ENCODE peak calls at places on chromosomes 5 and 9, in ten cellular contexts. H is activated CD4-positive, alpha-beta T cell treated with anti-CD3 and anti-CD28 coated beads for 24 hours; E is H7; N is AG08396; O is AG08395; J is fibroblast of pulmonary artery; M is Kasumi-1; S is colonic mucosa; K is stimulated activated CD4-positive, alpha-beta T cell treated with anti-CD3 and anti-CD28 coated beads, TNF-alpha, amount 100 ng/mL, for 24 hours; L is stimulated activated naive B cell treated with anti-CD40 and anti-IgM and Interleukin-4, amounts not matched to agents 10 μg/mL and 1 μg/mL and 100 μg/mL, for 72 hours. A is an unnamed sample.
A peak's percentile ranks its signal among the peaks of the same experiment; 100 is the strongest.

GRCh38 chr9:111969061-111969460 is 72.4 kb downstream of the UGCG start:
- DNase-seq in L (peak; percentile 41), N (no peak), O (no peak), M (no peak), H (no peak), S (no peak), J (peak; percentile 92), K (no peak), E (no peak), A (no peak)

GRCh38 chr9:33329996-33330395 is 39.7 kb downstream of the NFX1 start:
- DNase-seq in H (no peak), J (peak; percentile 56), O (no peak), S (peak; percentile 19), M (no peak), E (no peak), K (no peak), N (peak; percentile 30), L (no peak), A (no peak)

GRCh38 chr5:41876678-41877077 is 6.5 kb upstream of the OXCT1 start:
- DNase-seq in H (no peak), K (no peak), N (no peak), E (no peak), S (no peak), O (no peak), J (no peak), L (no peak), M (no peak), A (no peak)

GRCh38 chr9:120966005-120966369 is 39.4 kb upstream of the TRAF1 start:
- DNase-seq in K (no peak), M (no peak), J (no peak), N (no peak), L (no peak), O (no peak), H (no peak), S (no peak), E (no peak), A (no peak)

GRCh38 chr9:70034292-70034711 is 9.3 kb upstream of the MAMDC2 start:
- DNase-seq in H (no peak), L (no peak), S (no peak), K (no peak), E (no peak), N (no peak), J (no peak), M (no peak), O (no peak), A (no peak)

GRCh38 chr5:18699681-18700080 is 1065.4 kb downstream of the TAF11L14 start:
- DNase-seq in S (no peak), N (no peak), J (no peak), E (no peak), L (no peak), O (no peak), H (no peak), K (no peak), M (no peak), A (no peak)

GRCh38 chr5:36502608-36503007 is 103.8 kb upstream of the SLC1A3 start:
- DNase-seq in K (no peak), N (peak; percentile 73), L (no peak), E (no peak), J (peak; percentile 84), H (no peak), O (peak; percentile 89), S (no peak), M (no peak), A (no peak)

GRCh38 chr9:97516111-97516510 is 14.6 kb downstream of the TMOD1 start:
- DNase-seq in M (no peak), J (no peak), H (no peak), S (no peak), L (no peak), N (no peak), E (no peak), K (no peak), O (no peak), A (no peak)

GRCh38 chr5:107515521-107515920 is 155.2 kb downstream of the EFNA5 start:
- DNase-seq in L (no peak), O (no peak), N (no peak), H (no peak), S (no peak), K (no peak), M (no peak), E (no peak), J (no peak), A (no peak)

GRCh38 chr5:154118832-154119442 is 71.6 kb upstream of the GALNT10 start:
- DNase-seq in K (no peak), J (no peak), S (no peak), M (no peak), L (no peak), E (no peak), O (peak; percentile 13), N (peak; percentile 41), H (no peak), A (no peak)

GRCh38 chr9:110371411-110372013 is 33.8 kb upstream of the TXNDC8 start:
- DNase-seq in M (no peak), H (no peak), N (no peak), O (no peak), J (no peak), E (no peak), L (no peak), K (no peak), S (no peak), A (no peak)

GRCh38 chr5:132386644-132387286 is 17.3 kb downstream of the SLC22A5 start:
- DNase-seq in E (peak; percentile 84), J (peak; percentile 80), O (peak; percentile 79), L (peak; percentile 65), K (peak; percentile 58), M (peak; percentile 87), N (peak; percentile 78), H (peak; percentile 59), S (peak; percentile 82), A (peak; percentile 78)

GRCh38 chr5:84091400-84091799 is 293.3 kb downstream of the EDIL3 start:
- DNase-seq in K (no peak), L (no peak), J (no peak), N (no peak), O (no peak), H (no peak), M (no peak), S (no peak), E (no peak), A (no peak)

GRCh38 chr5:1800470-1801060 is 642 bp upstream of the NDUFS6 start:
- DNase-seq in S (peak; percentile 38), J (peak; percentile 19), M (peak; percentile 35), H (no peak), O (no peak), K (no peak), N (no peak), E (no peak), L (no peak), A (no peak)

GRCh38 chr5:68255305-68256130 is 40.0 kb downstream of the PIK3R1 start:
- DNase-seq in O (no peak), H (no peak), M (no peak), L (no peak), J (no peak), K (no peak), E (no peak), N (no peak), S (no peak), A (no peak)

GRCh38 chr9:28600226-28600625 is 1026.9 kb upstream of the C9orf72 start:
- DNase-seq in M (no peak), E (no peak), S (no peak), L (no peak), J (no peak), H (no peak), K (no peak), N (no peak), O (no peak), A (no peak)

GRCh38 chr5:159208508-159209437 is 580 bp downstream of the RNF145 start:
- DNase-seq in O (peak; percentile 40), H (peak; percentile 7), J (peak; percentile 46), K (no peak), L (peak; percentile 4), M (peak; percentile 35), N (peak; percentile 52), E (peak; percentile 80), S (peak; percentile 53), A (peak; percentile 27)

GRCh38 chr9:69945671-69946141 is 97.9 kb upstream of the MAMDC2 start:
- DNase-seq in E (no peak), N (peak; percentile 16), O (peak; percentile 46), K (no peak), S (no peak), M (no peak), L (no peak), J (peak; percentile 85), H (no peak), A (peak; percentile 28)

GRCh38 chr5:113034182-113034773 is 57.7 kb downstream of the DCP2 start:
- DNase-seq in L (no peak), J (peak; percentile 74), E (peak; percentile 54), K (no peak), S (no peak), N (peak; percentile 55), M (no peak), H (no peak), O (peak; percentile 92), A (no peak)

GRCh38 chr5:140131967-140132409 is 6.3 kb downstream of the IGIP start:
- DNase-seq in L (no peak), O (peak; percentile 92), M (peak; percentile 57), J (peak; percentile 86), E (no peak), H (no peak), K (no peak), S (no peak), N (peak; percentile 81), A (peak; percentile 39)

GRCh38 chr9:79858509-79858908 is 286.7 kb downstream of the TLE4 start:
- DNase-seq in N (peak; percentile 68), E (no peak), L (no peak), M (no peak), K (no peak), H (no peak), S (no peak), O (peak; percentile 27), J (peak; percentile 8), A (no peak)

GRCh38 chr5:7225826-7226225 is 170.1 kb upstream of the ADCY2 start:
- DNase-seq in M (no peak), K (no peak), O (no peak), J (no peak), N (no peak), S (no peak), L (no peak), H (no peak), E (no peak), A (no peak)

GRCh38 chr5:179272326-179273073 is 72.8 kb downstream of the ADAMTS2 start:
- DNase-seq in L (no peak), M (no peak), J (no peak), S (no peak), N (no peak), E (no peak), K (no peak), H (no peak), O (no peak), A (no peak)

A was measured in stomach.